ENCODE peak calls at places on chromosome 7, in eight cellular contexts. J, X, F, U, E, C, A and S are unnamed samples.

GRCh38 chr7:26013551-26014083 is 138.4 kb upstream of the NFE2L3 start:
- DNase-seq in J (no peak), X (no peak), F (no peak), U (no peak), E (no peak), C (no peak), A (no peak), S (no peak)

GRCh38 chr7:23852135-23852534 is 142.1 kb downstream of the STK31 start:
- DNase-seq in J (no peak), X (no peak), F (no peak), U (peak), E (no peak), C (no peak), A (peak), S (no peak)

GRCh38 chr7:129101746-129102145 is 42.8 kb upstream of the TSPAN33 start:
- DNase-seq in J (no peak), X (no peak), F (no peak), U (no peak), E (no peak), C (no peak), A (no peak), S (peak)

GRCh38 chr7:93914581-93915066 is 6.9 kb upstream of the GNG11 start:
- DNase-seq in J (peak), X (peak), F (no peak), U (peak), E (no peak), C (no peak), A (peak), S (peak)

GRCh38 chr7:131057015-131057518 is 270.6 kb upstream of the MKLN1 start:
- DNase-seq in J (peak), X (peak), F (no peak), U (peak), E (no peak), C (no peak), A (peak), S (peak)

GRCh38 chr7:37916673-37917660 is at the start of gene SFRP4:
- DNase-seq in J (peak), X (peak), F (no peak), U (peak), E (no peak), C (no peak), A (peak), S (no peak)

GRCh38 chr7:106126170-106126938 is 14.2 kb upstream of the SYPL1 start:
- DNase-seq in J (peak), X (peak), F (no peak), U (peak), E (no peak), C (peak), A (peak), S (peak)

GRCh38 chr7:107728276-107728675 is 15.7 kb upstream of the CBLL1 start:
- DNase-seq in J (no peak), X (no peak), F (no peak), U (no peak), E (no peak), C (no peak), A (no peak), S (no peak)

GRCh38 chr7:21059069-21059468 is 272.4 kb upstream of the SP8 start:
- DNase-seq in J (no peak), X (no peak), F (no peak), U (no peak), E (no peak), C (no peak), A (no peak), S (no peak)

GRCh38 chr7:51369746-51370145 is 53.1 kb upstream of the COBL start:
- DNase-seq in J (peak), X (peak), F (no peak), U (no peak), E (no peak), C (no peak), A (peak), S (no peak)

GRCh38 chr7:118762451-118762850 is 537.9 kb downstream of the ANKRD7 start:
- DNase-seq in J (no peak), X (no peak), F (no peak), U (no peak), E (no peak), C (no peak), A (no peak), S (no peak)

GRCh38 chr7:20306499-20306946 is 24.2 kb upstream of the ITGB8 start:
- DNase-seq in J (peak), X (peak), F (no peak), U (peak), E (no peak), C (no peak), A (no peak), S (no peak)

GRCh38 chr7:93453264-93453663 is 121.3 kb downstream of the CALCR start:
- DNase-seq in J (no peak), X (no peak), F (no peak), U (no peak), E (no peak), C (no peak), A (no peak), S (no peak)

GRCh38 chr7:20310963-20311742 is 19.5 kb upstream of the ITGB8 start:
- DNase-seq in J (peak), X (peak), F (no peak), U (no peak), E (no peak), C (no peak), A (peak), S (peak)

GRCh38 chr7:127904706-127905056 is 126.6 kb downstream of the LRRC4 start:
- DNase-seq in J (no peak), X (no peak), F (no peak), U (no peak), E (no peak), C (no peak), A (peak), S (no peak)

GRCh38 chr7:12287886-12288285 is 76.8 kb downstream of the TMEM106B start:
- DNase-seq in J (no peak), X (no peak), F (no peak), U (no peak), E (no peak), C (no peak), A (no peak), S (no peak)

GRCh38 chr7:83427929-83428328 is 221.0 kb downstream of the SEMA3E start:
- DNase-seq in J (no peak), X (peak), F (no peak), U (peak), E (no peak), C (no peak), A (no peak), S (no peak)

GRCh38 chr7:44764665-44765578 is 16.3 kb downstream of the ZMIZ2 start:
- DNase-seq in J (no peak), X (no peak), F (no peak), U (no peak), E (no peak), C (no peak), A (no peak), S (no peak)

GRCh38 chr7:94449151-94449725 is 54.5 kb downstream of the COL1A2 start:
- DNase-seq in J (peak), X (peak), F (no peak), U (no peak), E (no peak), C (no peak), A (peak), S (no peak)

GRCh38 chr7:2403718-2404648 is 572 bp downstream of the CHST12 start:
- DNase-seq in J (peak), X (peak), F (no peak), U (no peak), E (no peak), C (peak), A (peak), S (peak)

GRCh38 chr7:111863269-111863668 is 301.0 kb upstream of the IMMP2L start:
- DNase-seq in J (no peak), X (no peak), F (no peak), U (no peak), E (no peak), C (no peak), A (no peak), S (no peak)

GRCh38 chr7:83546586-83546985 is 102.4 kb downstream of the SEMA3E start:
- DNase-seq in J (peak), X (peak), F (no peak), U (peak), E (no peak), C (no peak), A (peak), S (peak)

GRCh38 chr7:47039089-47039648 is 542.7 kb downstream of the TNS3 start:
- DNase-seq in J (no peak), X (peak), F (no peak), U (no peak), E (no peak), C (no peak), A (peak), S (no peak)

GRCh38 chr7:103075337-103075918 is 488 bp downstream of the ARMC10 start:
- DNase-seq in J (peak), X (peak), F (peak), U (peak), E (peak), C (peak), A (peak), S (peak)

GRCh38 chr7:108430664-108431063 is 25.6 kb downstream of the NRCAM start:
- DNase-seq in J (no peak), X (no peak), F (no peak), U (no peak), E (no peak), C (no peak), A (no peak), S (no peak)

GRCh38 chr7:127979113-127979727 is 52.0 kb downstream of the LRRC4 start:
- DNase-seq in J (no peak), X (no peak), F (no peak), U (no peak), E (no peak), C (no peak), A (no peak), S (no peak)

GRCh38 chr7:90593205-90593604 is 2.9 kb upstream of the CDK14 start:
- DNase-seq in J (no peak), X (no peak), F (no peak), U (no peak), E (no peak), C (no peak), A (peak), S (peak)

GRCh38 chr7:150322114-150322832 is 882 bp upstream of the LRRC61 start:
- DNase-seq in J (no peak), X (no peak), F (no peak), U (no peak), E (no peak), C (no peak), A (no peak), S (no peak)

GRCh38 chr7:83684928-83685327 is 36.0 kb upstream of the SEMA3E start:
- DNase-seq in J (no peak), X (no peak), F (no peak), U (no peak), E (no peak), C (no peak), A (no peak), S (no peak)

GRCh38 chr7:150425670-150426069 is 24.8 kb upstream of the GIMAP8 start:
- DNase-seq in J (no peak), X (no peak), F (no peak), U (no peak), E (no peak), C (peak), A (no peak), S (no peak)

GRCh38 chr7:39826166-39826565 is 123.9 kb upstream of the CDK13 start:
- DNase-seq in J (no peak), X (no peak), F (no peak), U (no peak), E (no peak), C (no peak), A (no peak), S (no peak)

GRCh38 chr7:76326646-76327233 is 24.3 kb downstream of the HSPB1 start:
- DNase-seq in J (peak), X (peak), F (no peak), U (peak), E (no peak), C (no peak), A (peak), S (peak)

GRCh38 chr7:43625453-43625852 is 42.5 kb downstream of the STK17A start:
- DNase-seq in J (no peak), X (no peak), F (no peak), U (no peak), E (no peak), C (peak), A (no peak), S (no peak)

GRCh38 chr7:82268632-82269031 is 174.9 kb downstream of the CACNA2D1 start:
- DNase-seq in J (peak), X (no peak), F (no peak), U (no peak), E (no peak), C (no peak), A (peak), S (peak)

GRCh38 chr7:116161733-116162132 is 48.6 kb upstream of the TES start:
- DNase-seq in J (no peak), X (no peak), F (no peak), U (no peak), E (no peak), C (no peak), A (no peak), S (no peak)

GRCh38 chr7:116162992-116163391 is 47.3 kb upstream of the TES start:
- DNase-seq in J (no peak), X (no peak), F (no peak), U (no peak), E (no peak), C (no peak), A (no peak), S (no peak)

GRCh38 chr7:116164552-116164951 is 45.8 kb upstream of the TES start:
- DNase-seq in J (no peak), X (no peak), F (no peak), U (no peak), E (no peak), C (no peak), A (peak), S (peak)

GRCh38 chr7:116162236-116162635 is 48.1 kb upstream of the TES start:
- DNase-seq in J (no peak), X (no peak), F (no peak), U (no peak), E (no peak), C (no peak), A (no peak), S (no peak)

DNA sequence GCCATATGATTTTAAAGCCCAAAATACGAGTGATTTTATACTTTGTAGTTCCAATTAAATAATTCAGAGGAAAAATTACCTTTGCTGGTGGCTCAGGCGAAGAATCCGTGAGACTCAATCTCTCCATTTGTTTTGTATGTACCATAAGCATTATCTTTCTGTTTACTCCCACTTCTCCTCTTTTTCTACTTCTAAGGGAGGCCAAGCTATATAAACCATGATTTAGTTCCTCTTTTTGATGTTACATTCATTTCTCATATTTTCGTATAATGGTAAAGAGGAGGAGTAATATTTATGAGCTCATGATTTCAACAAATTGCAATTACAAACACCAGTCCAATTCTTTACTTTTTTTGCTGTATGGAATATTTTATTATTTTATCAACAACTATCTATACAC is 50.6 kb upstream of the TES start:
- DNase-seq in J (no peak), X (no peak), F (no peak), U (no peak), E (no peak), C (no peak), A (no peak), S (no peak)
- H3K4me3 ChIP-seq in J (no peak), X (no peak), F (no peak), U (no peak), E (no peak), C (no peak), A (no peak), S (no peak)

GRCh38 chr7:101243786-101244384 is 996 bp downstream of the FIS1 start:
- DNase-seq in J (peak), X (no peak), F (no peak), U (peak), E (no peak), C (no peak), A (peak), S (peak)
- TF ChIP-seq CTCF in J (peak), X (no peak), F (no peak), U (peak), E (no peak), C (no peak), A (no peak), S (peak)

GRCh38 chr7:116194115-116194514 is 16.2 kb upstream of the TES start:
- DNase-seq in J (no peak), X (no peak), F (no peak), U (peak), E (no peak), C (no peak), A (peak), S (no peak)
- H3K4me3 ChIP-seq in J (no peak), X (no peak), F (no peak), U (no peak), E (no peak), C (no peak), A (no peak), S (no peak)

GRCh38 chr7:966291-967069 is 8.9 kb downstream of the COX19 start:
- DNase-seq in J (no peak), X (no peak), F (no peak), U (no peak), E (no peak), C (no peak), A (no peak), S (no peak)

GRCh38 chr7:961546-962400 is 7.3 kb upstream of the ADAP1 start:
- DNase-seq in J (no peak), X (no peak), F (peak), U (no peak), E (no peak), C (no peak), A (no peak), S (no peak)

GRCh38 chr7:963236-964078 is 9.0 kb upstream of the ADAP1 start:
- DNase-seq in J (no peak), X (no peak), F (peak), U (no peak), E (no peak), C (no peak), A (no peak), S (no peak)

GRCh38 chr7:962401-963081 is 8.1 kb upstream of the ADAP1 start:
- DNase-seq in J (no peak), X (no peak), F (peak), U (no peak), E (no peak), C (no peak), A (no peak), S (no peak)

DNA sequence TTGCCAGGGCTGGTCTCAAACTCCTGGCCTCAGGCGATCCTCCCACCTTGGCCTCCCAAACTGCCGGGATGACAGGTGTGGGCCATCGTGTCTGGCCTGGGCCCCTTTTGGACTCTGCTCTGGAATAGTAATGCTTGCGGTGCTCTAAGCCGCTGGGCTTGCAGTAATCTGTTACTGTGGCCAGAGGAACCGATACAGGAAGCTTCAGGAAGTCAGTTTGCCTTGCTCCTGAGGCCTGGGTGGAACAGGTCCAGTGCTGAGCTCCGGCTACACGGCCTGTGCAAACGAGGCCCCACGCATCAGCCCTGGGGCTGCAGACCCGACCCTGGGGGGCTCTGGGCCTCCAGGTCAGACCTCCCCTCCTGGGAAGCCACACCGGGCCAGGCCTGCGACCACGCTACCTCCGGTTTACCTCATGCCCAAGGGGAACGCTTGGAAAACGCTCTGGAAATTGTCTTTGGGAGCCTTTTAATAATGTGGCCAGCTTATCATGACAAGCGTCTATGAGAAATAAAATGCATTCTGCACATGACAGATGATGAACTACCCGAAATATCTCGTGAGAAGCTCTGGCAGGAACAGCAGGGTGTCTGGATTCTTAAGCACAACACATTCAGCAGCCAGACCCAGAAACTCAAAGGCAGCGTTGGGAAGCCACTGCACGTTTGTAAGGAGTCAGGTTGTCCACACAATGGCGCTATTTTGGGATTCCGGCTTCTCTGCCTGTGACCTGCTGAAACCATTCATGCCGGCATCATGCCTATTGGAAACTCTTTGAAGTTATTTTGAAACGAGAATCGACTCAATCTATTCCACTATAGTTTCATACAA is 10.1 kb upstream of the ADAP1 start:
- DNase-seq in J (peak), X (peak), F (peak), U (peak), E (peak), C (no peak), A (peak), S (peak)
- TF ChIP-seq CTCF in J (peak), X (peak), F (no peak), U (peak), E (peak), C (no peak), A (peak), S (peak)